ENCODE peak calls at places on chromosomes 13 and 19, in ten cellular contexts. F, W, J, U, G, K, P, M, N and E are unnamed samples. For H4K20me1, the result is how much of the 10 kb centered on the place peaks cover.

GRCh38 chr13:95512424-95512823 is 40.1 kb upstream of the CLDN10 start:
- DNase-seq in F (no peak), G (no peak), N (no peak), K (no peak), M (no peak), U (no peak), P (no peak), J (no peak), W (no peak), E (no peak)

GRCh38 chr13:57748096-57748495 is 116.6 kb downstream of the PCDH17 start:
- DNase-seq in J (no peak), N (no peak), P (no peak), W (no peak), M (no peak), G (no peak), F (peak), K (no peak), U (no peak), E (no peak)

GRCh38 chr13:48533986-48534600 is 1.2 kb upstream of the RCBTB2 start:
- DNase-seq in G (no peak), M (no peak), N (no peak), K (no peak), P (no peak), F (no peak), J (no peak), W (no peak), U (no peak), E (no peak)

GRCh38 chr19:13053761-13054604 is 48.7 kb downstream of the LYL1 start:
- DNase-seq in W (peak), G (peak), F (peak), U (no peak), K (peak), P (peak), J (peak), N (peak), M (no peak), E (peak)

GRCh38 chr13:32969516-32969941 is 46.7 kb upstream of the KL start:
- DNase-seq in M (no peak), F (peak), K (no peak), P (no peak), U (no peak), N (no peak), W (peak), J (no peak), G (no peak), E (peak)

GRCh38 chr19:44747739-44748425 is 626 bp upstream of the BCL3 start:
- DNase-seq in K (no peak), M (peak), N (peak), J (peak), U (no peak), P (peak), G (peak), W (peak), F (peak), E (peak)

GRCh38 chr19:17719730-17720486 is 628 bp downstream of the MAP1S start:
- DNase-seq in U (no peak), F (no peak), K (no peak), G (peak), N (peak), J (peak), W (no peak), M (no peak), P (peak), E (peak)

GRCh38 chr13:34208326-34208725 is 390.4 kb downstream of the RFC3 start:
- DNase-seq in F (peak), P (no peak), J (no peak), W (peak), U (no peak), M (no peak), N (no peak), K (no peak), G (no peak), E (no peak)

GRCh38 chr13:99289674-99290337 is 17.4 kb downstream of the GPR183 start:
- DNase-seq in G (no peak), P (no peak), W (no peak), N (no peak), K (no peak), M (no peak), F (no peak), U (no peak), J (no peak), E (no peak)

GRCh38 chr19:19120308-19121156 is 17.7 kb downstream of the TMEM161A start:
- DNase-seq in F (peak), N (peak), W (peak), J (no peak), P (peak), U (peak), M (peak), K (no peak), G (peak), E (peak)

GRCh38 chr13:100506154-100506553 is 82.4 kb downstream of the GGACT start:
- DNase-seq in G (no peak), J (no peak), F (no peak), U (no peak), N (no peak), M (no peak), P (no peak), K (no peak), W (no peak), E (no peak)
- H3K4me2 ChIP-seq in G (no peak), J (no peak), F (no peak), U (no peak), N (no peak), M (no peak), P (no peak), K (no peak), W (no peak), E (no peak)

GRCh38 chr19:47018923-47019322 is 714 bp upstream of the NPAS1 start:
- DNase-seq in F (no peak), G (no peak), M (no peak), P (no peak), W (no peak), K (no peak), N (no peak), J (no peak), U (no peak), E (no peak)

GRCh38 chr19:47020132-47020805 is 632 bp downstream of the NPAS1 start:
- DNase-seq in P (peak), N (no peak), J (no peak), G (peak), F (no peak), M (no peak), K (no peak), W (no peak), U (no peak), E (peak)

GRCh38 chr19:47020992-47021496 is 1.4 kb downstream of the NPAS1 start:
- DNase-seq in U (no peak), K (no peak), G (peak), N (no peak), M (peak), F (no peak), W (no peak), J (no peak), P (peak), E (peak)

GRCh38 chr19:47021536-47022139 is 2.0 kb downstream of the NPAS1 start:
- DNase-seq in W (no peak), U (no peak), M (peak), G (peak), P (peak), N (peak), K (no peak), F (no peak), J (no peak), E (peak)

DNA sequence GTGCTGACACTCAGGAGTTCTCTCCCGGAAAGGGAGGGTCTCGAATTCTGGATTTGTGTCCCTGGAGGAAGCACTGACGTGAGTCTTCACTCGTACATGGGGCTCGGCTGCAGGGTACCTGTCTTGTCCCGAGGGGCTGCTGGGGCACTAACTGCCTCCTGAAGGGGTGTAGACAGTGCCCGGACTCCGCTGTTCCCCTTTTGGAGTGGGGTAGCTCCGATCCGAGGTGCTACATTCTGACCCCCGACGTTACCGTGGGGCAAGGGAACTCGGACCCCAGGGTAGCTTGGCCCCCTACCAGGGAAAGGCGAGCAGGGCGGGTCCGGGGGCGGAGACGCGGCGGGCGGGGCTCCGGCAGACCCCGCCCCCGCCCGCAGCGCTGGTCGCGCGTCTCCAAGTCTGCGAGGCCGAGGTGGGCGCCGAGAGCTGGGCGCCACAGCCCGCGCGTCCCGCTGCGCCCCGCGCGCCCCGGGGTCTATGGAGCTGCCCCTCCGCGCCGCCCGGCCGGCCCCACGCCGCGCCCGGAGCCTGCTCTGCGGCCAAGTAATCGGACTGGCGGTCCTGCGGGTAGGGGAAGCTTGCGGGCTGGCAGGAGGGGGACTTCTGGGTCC is at the start of gene NPAS1:
- DNase-seq in J (no peak), G (peak), K (no peak), N (no peak), W (no peak), P (peak), M (peak), F (no peak), U (no peak), E (peak)
- H4K20me1 ChIP-seq in J (under half), G (under half), K (under half), N (under half), W (under half), P (under half), M (under half), F (under half), U (under half), E (under half)

GRCh38 chr13:113090806-113091205 is 14.8 kb upstream of the F7 start:
- DNase-seq in N (no peak), W (no peak), K (no peak), P (no peak), J (no peak), U (no peak), F (no peak), G (no peak), M (no peak), E (no peak)
- H3K4me2 ChIP-seq in N (no peak), W (no peak), K (no peak), P (no peak), J (no peak), U (no peak), F (no peak), G (no peak), M (no peak), E (no peak)

GRCh38 chr19:1145635-1146417 is 28.2 kb downstream of the SBNO2 start:
- DNase-seq in G (no peak), J (no peak), U (no peak), W (no peak), F (no peak), K (no peak), M (no peak), P (no peak), N (no peak), E (no peak)

GRCh38 chr19:1146418-1146711 is 27.7 kb downstream of the SBNO2 start:
- DNase-seq in N (no peak), J (no peak), W (no peak), F (no peak), U (no peak), K (no peak), P (no peak), M (no peak), G (no peak), E (no peak)

GRCh38 chr19:1149259-1150045 is 24.6 kb downstream of the SBNO2 start:
- DNase-seq in M (no peak), P (no peak), N (no peak), W (no peak), F (no peak), U (no peak), K (no peak), G (no peak), J (no peak), E (no peak)

GRCh38 chr19:1146858-1147780 is 26.9 kb downstream of the SBNO2 start:
- DNase-seq in N (no peak), G (no peak), P (no peak), M (no peak), K (no peak), U (no peak), F (no peak), W (no peak), J (no peak), E (no peak)

GRCh38 chr19:1147934-1148549 is 26.0 kb downstream of the SBNO2 start:
- DNase-seq in M (no peak), K (no peak), W (no peak), P (no peak), N (no peak), G (no peak), J (no peak), U (no peak), F (no peak), E (no peak)
- H4K20me1 ChIP-seq in M (under half), K (under half), W (under half), P (under half), N (under half), G (under half), J (under half), U (under half), F (under half), E (under half)